ENCODE peak calls at places on chromosomes 7 and 10, in five cellular contexts. Q is astrocyte of the spinal cord, M is cardiac muscle cell, F is GM13977, H is kidney. C is an unnamed sample.

GRCh38 chr7:64877714-64878610 is 25.1 kb upstream of the ZNF273 start:
- DNase-seq in Q (no peak), M (no peak), F (no peak), H (no peak), C (no peak)

GRCh38 chr7:59986-60675 is 132.2 kb upstream of the FAM20C start:
- DNase-seq in Q (no peak), M (no peak), F (no peak), H (peak; percentile 31), C (no peak)

GRCh38 chr10:101091546-101092290 is 29.9 kb downstream of the KAZALD1 start:
- DNase-seq in Q (no peak), M (no peak), F (no peak), H (no peak), C (no peak)

GRCh38 chr10:113945075-113945686 is 90.7 kb downstream of the NHLRC2 start:
- DNase-seq in Q (peak; percentile 71), M (no peak), F (no peak), H (no peak), C (peak; percentile 56)

GRCh38 chr7:116259156-116259555 is 48.8 kb downstream of the TES start:
- DNase-seq in Q (no peak), M (no peak), F (no peak), H (no peak), C (no peak)

GRCh38 chr7:57203161-57203791 is 71.0 kb upstream of the ZNF479 start:
- DNase-seq in Q (no peak), M (no peak), F (no peak), H (peak; percentile 63), C (no peak)

GRCh38 chr10:71292624-71293445 is 26.2 kb upstream of the SLC29A3 start:
- DNase-seq in Q (no peak), M (no peak), F (no peak), H (no peak), C (no peak)

GRCh38 chr7:93551063-93551895 is 23.2 kb downstream of the CALCR start:
- DNase-seq in Q (peak; percentile 66), M (peak; percentile 67), F (no peak), H (no peak), C (peak; percentile 45)

GRCh38 chr7:120583835-120584586 is 273.9 kb downstream of the TSPAN12 start:
- DNase-seq in Q (peak; percentile 86), M (no peak), F (no peak), H (no peak), C (no peak)

GRCh38 chr7:114889646-114890285 is 32.1 kb upstream of the MDFIC start:
- DNase-seq in Q (peak; percentile 96), M (no peak), F (peak; percentile 6), H (no peak), C (peak; percentile 96)

GRCh38 chr7:156662269-156662668 is 21.7 kb downstream of the RNF32 start:
- DNase-seq in Q (no peak), M (no peak), F (no peak), H (no peak), C (no peak)

GRCh38 chr10:81116990-81117389 is 579.3 kb downstream of the SH2D4B start:
- DNase-seq in Q (no peak), M (no peak), F (no peak), H (no peak), C (no peak)

GRCh38 chr10:124681091-124681490 is 63.1 kb downstream of the FAM53B start:
- DNase-seq in Q (no peak), M (no peak), F (no peak), H (peak; percentile 15), C (no peak)

GRCh38 chr10:104931723-104932122 is 290.6 kb downstream of the SORCS3 start:
- DNase-seq in Q (no peak), M (no peak), F (no peak), H (no peak), C (no peak)

GRCh38 chr10:124652701-124653100 is 91.5 kb downstream of the FAM53B start:
- DNase-seq in Q (no peak), M (no peak), F (no peak), H (no peak), C (no peak)

GRCh38 chr7:117248810-117249209 is 74.0 kb downstream of the WNT2 start:
- DNase-seq in Q (no peak), M (no peak), F (no peak), H (no peak), C (peak; percentile 12)

GRCh38 chr10:1036341-1036791 is 10.7 kb upstream of the IDI2 start:
- DNase-seq in Q (peak; percentile 38), M (no peak), F (peak; percentile 67), H (no peak), C (peak; percentile 54)

GRCh38 chr7:2274666-2275065 is 32.6 kb downstream of the NUDT1 start:
- DNase-seq in Q (no peak), M (no peak), F (no peak), H (peak; percentile 35), C (no peak)

GRCh38 chr10:70648427-70648826 is 23.9 kb upstream of the ADAMTS14 start:
- DNase-seq in Q (no peak), M (no peak), F (no peak), H (no peak), C (no peak)

GRCh38 chr7:143375298-143376034 is 5.7 kb upstream of the ZYX start:
- DNase-seq in Q (no peak), M (no peak), F (no peak), H (peak; percentile 51), C (no peak)

GRCh38 chr7:143373255-143373794 is 7.8 kb upstream of the ZYX start:
- DNase-seq in Q (no peak), M (no peak), F (no peak), H (peak; percentile 14), C (no peak)

GRCh38 chr7:143374556-143374955 is 6.6 kb upstream of the ZYX start:
- DNase-seq in Q (no peak), M (no peak), F (no peak), H (peak; percentile 21), C (no peak)

GRCh38 chr7:143369678-143370651 is 7.5 kb upstream of the FAM131B start:
- DNase-seq in Q (no peak), M (no peak), F (no peak), H (peak; percentile 55), C (no peak)

GRCh38 chr7:143372070-143372469 is 9.1 kb upstream of the ZYX start:
- DNase-seq in Q (no peak), M (no peak), F (no peak), H (peak; percentile 59), C (no peak)
- TF ChIP-seq CTCF in Q (no peak), M (no peak), F (no peak), H (no peak), C (no peak)

GRCh38 chr10:50963063-50963462 is 77.6 kb upstream of the A1CF start:
- DNase-seq in Q (no peak), M (no peak), F (no peak), H (no peak), C (no peak)
- TF ChIP-seq CTCF in Q (no peak), M (no peak), F (no peak), H (no peak), C (no peak)

DNA sequence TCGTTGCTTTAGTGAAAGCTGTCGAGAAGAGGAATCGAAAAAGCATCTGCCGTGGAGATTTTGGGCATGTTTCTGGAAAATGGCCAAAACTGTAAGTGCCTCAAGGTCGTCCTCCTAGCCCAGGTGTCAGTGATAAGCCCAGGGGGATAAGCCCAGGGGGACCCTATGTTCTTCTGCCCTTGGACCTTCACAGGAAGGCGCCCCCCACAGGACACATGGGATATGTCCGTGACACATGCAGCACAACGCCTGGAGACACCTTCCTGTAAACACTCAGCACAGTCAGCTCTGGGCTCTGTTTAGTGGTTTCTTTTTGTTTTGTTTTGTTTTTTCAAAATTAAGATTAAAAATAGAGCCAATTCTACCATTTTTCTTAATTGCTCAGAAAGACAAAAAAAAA is 272.7 kb downstream of the KLF6 start:
- DNase-seq in Q (no peak), M (no peak), F (no peak), H (no peak), C (no peak)
- TF ChIP-seq CTCF in Q (no peak), M (peak; percentile 12), F (peak; percentile 10), H (no peak), C (peak; percentile 37)

GRCh38 chr10:55144001-55144400 is 343.0 kb upstream of the PCDH15 start:
- DNase-seq in Q (no peak), M (no peak), F (no peak), H (no peak), C (no peak)

DNA sequence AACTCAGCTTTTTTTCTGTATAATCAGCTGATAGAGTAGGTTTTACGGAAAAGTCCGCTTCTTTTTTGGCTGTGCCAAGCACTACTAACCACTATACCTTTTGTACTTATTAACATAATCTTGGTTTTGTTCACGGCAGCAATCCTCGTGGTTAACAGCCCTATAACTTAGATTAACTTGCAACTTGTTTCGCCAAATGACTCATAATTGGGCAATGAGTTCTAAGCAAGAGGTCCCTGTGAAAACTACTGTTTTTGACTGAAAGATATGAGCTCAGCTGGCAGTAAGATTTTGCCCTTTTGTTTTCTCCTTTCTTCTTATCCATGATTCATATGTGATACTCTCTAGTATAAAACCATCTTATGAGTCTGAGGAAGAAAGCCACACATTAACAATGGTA is 345.0 kb upstream of the PCDH15 start:
- DNase-seq in Q (peak; percentile 64), M (no peak), F (no peak), H (no peak), C (no peak)
- TF ChIP-seq CTCF in Q (no peak), M (no peak), F (no peak), H (no peak), C (no peak)

DNA sequence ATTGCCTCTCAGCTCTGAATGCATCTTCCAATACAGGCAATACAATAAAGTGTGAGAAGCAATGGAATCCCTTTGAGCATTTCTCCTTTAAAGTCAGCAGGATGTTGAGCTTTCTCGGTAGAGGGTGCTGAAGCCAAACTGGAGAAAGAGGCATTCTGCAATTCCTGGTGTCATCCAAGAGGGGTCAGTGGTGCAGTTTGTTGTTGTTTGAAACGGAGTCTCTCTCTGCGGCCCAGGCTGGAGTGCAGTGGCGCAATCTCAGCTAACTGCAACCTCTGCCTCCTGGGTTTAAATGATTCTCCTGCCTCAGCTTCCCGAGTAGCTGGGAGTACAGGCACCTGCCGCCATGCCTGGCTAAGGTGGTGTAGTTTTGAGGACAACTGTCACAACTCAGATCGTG is 486.5 kb downstream of the CALN1 start:
- DNase-seq in Q (no peak), M (no peak), F (no peak), H (no peak), C (no peak)
- TF ChIP-seq CTCF in Q (no peak), M (no peak), F (no peak), H (peak; percentile 11), C (no peak)

C was measured in HFFc6.